ENCODE peak calls at places on chromosomes 13 and 19, in five cellular contexts. One of them, this sample, is unnamed.

GRCh38 chr19:33396701-33397535 is 23.4 kb downstream of the CEBPG start:
- DNase-seq in mesenchymal stem cell: no peak
- DNase-seq in H1: no peak
- DNase-seq in neuronal stem cell: peak; percentile 15
- DNase-seq in H9: no peak
- DNase-seq in this sample: no peak

GRCh38 chr13:38606697-38607096 is 80.2 kb upstream of the FREM2 start:
- DNase-seq in mesenchymal stem cell: no peak
- DNase-seq in neuronal stem cell: no peak
- DNase-seq in H1: no peak
- DNase-seq in H9: no peak
- DNase-seq in this sample: no peak

GRCh38 chr13:80658705-80659104 is 317.8 kb upstream of the SPRY2 start:
- DNase-seq in mesenchymal stem cell: no peak
- DNase-seq in H9: no peak
- DNase-seq in neuronal stem cell: no peak
- DNase-seq in H1: no peak
- DNase-seq in this sample: no peak

GRCh38 chr19:35596366-35596999 is 10.5 kb downstream of the PMIS2 start:
- DNase-seq in mesenchymal stem cell: peak; percentile 14
- DNase-seq in H9: no peak
- DNase-seq in neuronal stem cell: no peak
- DNase-seq in H1: no peak
- DNase-seq in this sample: no peak

GRCh38 chr13:112802808-112803207 is 113.0 kb downstream of the ATP11A start:
- DNase-seq in mesenchymal stem cell: no peak
- DNase-seq in H1: no peak
- DNase-seq in neuronal stem cell: no peak
- DNase-seq in H9: no peak
- DNase-seq in this sample: no peak

GRCh38 chr13:90591927-90592268 is 755.6 kb upstream of the MIR17HG start:
- DNase-seq in H9: peak; percentile 41
- DNase-seq in H1: no peak
- DNase-seq in neuronal stem cell: no peak
- DNase-seq in mesenchymal stem cell: no peak
- DNase-seq in this sample: no peak

GRCh38 chr13:83378901-83379300 is 503.4 kb downstream of the SLITRK1 start:
- DNase-seq in H9: no peak
- DNase-seq in mesenchymal stem cell: no peak
- DNase-seq in H1: no peak
- DNase-seq in neuronal stem cell: no peak
- DNase-seq in this sample: no peak

GRCh38 chr19:14563989-14564650 is 7.7 kb downstream of the NDUFB7 start:
- DNase-seq in mesenchymal stem cell: no peak
- DNase-seq in H9: peak; percentile 98
- DNase-seq in H1: peak; percentile 89
- DNase-seq in neuronal stem cell: no peak
- DNase-seq in this sample: no peak

GRCh38 chr19:43755256-43755801 is 567 bp upstream of the SMG9 start:
- DNase-seq in neuronal stem cell: peak; percentile 58
- DNase-seq in H1: peak; percentile 78
- DNase-seq in mesenchymal stem cell: peak; percentile 73
- DNase-seq in H9: peak; percentile 57
- DNase-seq in this sample: peak; percentile 91

GRCh38 chr13:38657191-38657590 is 29.7 kb upstream of the FREM2 start:
- DNase-seq in neuronal stem cell: no peak
- DNase-seq in H1: no peak
- DNase-seq in H9: no peak
- DNase-seq in mesenchymal stem cell: peak; percentile 38
- DNase-seq in this sample: no peak

DNA sequence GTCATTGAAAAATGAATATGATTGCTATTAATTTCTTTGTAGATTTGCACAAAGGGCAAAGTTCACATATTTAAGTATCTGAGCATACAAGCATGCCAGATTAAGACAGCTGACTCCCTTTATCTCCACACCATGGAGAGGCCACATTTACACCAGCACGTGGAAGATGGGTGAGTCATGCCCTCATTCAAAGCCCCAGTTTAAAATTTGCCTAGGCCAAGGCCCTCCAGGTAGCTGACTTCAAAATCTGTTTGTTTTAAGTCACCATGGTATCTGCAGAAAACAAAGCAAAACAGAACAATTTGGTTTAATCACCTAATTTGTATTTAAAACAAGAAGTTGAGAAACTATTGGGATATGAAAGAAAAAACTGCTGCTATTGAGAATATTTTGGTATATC is 109.2 kb downstream of the ESD start:
- DNase-seq in H1: no peak
- DNase-seq in mesenchymal stem cell: peak; percentile 48
- DNase-seq in neuronal stem cell: no peak
- DNase-seq in H9: peak; percentile 75
- DNase-seq in this sample: peak; percentile 65
- H3K9ac ChIP-seq in H1: no peak overlapping the region
- H3K9ac ChIP-seq in mesenchymal stem cell: no peak overlapping the region
- H3K9ac ChIP-seq in neuronal stem cell: no peak overlapping the region
- H3K9ac ChIP-seq in H9: no peak overlapping the region
- H3K9ac ChIP-seq in this sample: no peak overlapping the region

DNA sequence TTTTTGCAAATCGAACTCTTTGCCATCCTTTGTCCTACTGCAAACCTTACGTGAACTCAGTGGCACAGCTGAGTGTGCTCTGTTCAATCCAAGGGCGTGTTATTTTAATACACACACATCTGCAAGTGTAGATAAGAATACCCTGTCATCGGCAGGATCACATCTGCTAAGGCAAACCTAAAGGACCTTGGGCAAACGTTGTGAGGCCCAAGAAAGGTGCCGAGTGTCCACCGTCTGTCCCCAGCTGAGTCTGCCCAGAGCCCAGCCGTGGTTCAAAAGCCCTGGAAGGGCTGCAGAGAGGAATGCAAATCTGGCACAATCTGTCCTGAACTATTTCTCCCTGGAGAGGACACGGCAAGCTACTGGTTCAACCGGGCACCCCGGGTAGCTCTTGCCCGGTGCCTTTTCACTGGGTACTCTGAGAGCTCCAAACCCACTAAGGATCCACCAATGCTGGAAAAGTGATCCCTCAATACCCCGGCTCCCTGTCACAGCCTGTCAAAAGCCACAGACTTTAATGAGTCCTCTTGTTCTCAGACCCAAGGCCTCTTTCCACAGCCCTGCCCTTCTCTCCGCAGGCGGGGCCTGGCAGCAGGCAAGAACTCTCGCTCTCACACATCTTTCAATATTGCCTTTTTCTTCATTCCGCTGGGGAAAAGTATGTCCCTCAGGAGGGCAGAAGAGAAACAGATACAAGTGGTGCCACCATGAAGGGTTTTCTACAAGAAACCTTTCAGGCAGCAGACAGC is 17.0 kb downstream of the SLC7A1 start:
- DNase-seq in neuronal stem cell: no peak
- DNase-seq in mesenchymal stem cell: no peak
- DNase-seq in H9: no peak
- DNase-seq in H1: no peak
- DNase-seq in this sample: no peak
- H2BK12ac ChIP-seq in neuronal stem cell: no peak overlapping the region
- H2BK12ac ChIP-seq in mesenchymal stem cell: no peak overlapping the region
- H2BK12ac ChIP-seq in H9: no peak overlapping the region
- H2BK12ac ChIP-seq in H1: no peak overlapping the region
- H2BK12ac ChIP-seq in this sample: no peak overlapping the region

GRCh38 chr13:75637101-75637774 is 1.1 kb downstream of the LMO7 start:
- DNase-seq in H9: no peak
- DNase-seq in neuronal stem cell: no peak
- DNase-seq in mesenchymal stem cell: peak; percentile 44
- DNase-seq in H1: no peak
- DNase-seq in this sample: no peak
- H3K9ac ChIP-seq in H9: peak overlapping the region; percentile 2
- H3K9ac ChIP-seq in neuronal stem cell: no peak overlapping the region
- H3K9ac ChIP-seq in mesenchymal stem cell: peak overlapping the region; percentile 92
- H3K9ac ChIP-seq in H1: peak overlapping the region; percentile 11
- H3K9ac ChIP-seq in this sample: peak overlapping the region; percentile 62

GRCh38 chr19:40348125-40348913 is at the start of the genes C19orf47 and PLD3:
- DNase-seq in neuronal stem cell: peak; percentile 97
- DNase-seq in mesenchymal stem cell: peak; percentile 99
- DNase-seq in H9: peak; percentile 100
- DNase-seq in H1: peak; percentile 96
- DNase-seq in this sample: peak; percentile 100
- H2BK12ac ChIP-seq in neuronal stem cell: no peak within 1 kb of the TSS
- H2BK12ac ChIP-seq in mesenchymal stem cell: peak within 1 kb of the TSS; percentile 83
- H2BK12ac ChIP-seq in H9: no peak within 1 kb of the TSS
- H2BK12ac ChIP-seq in H1: peak within 1 kb of the TSS; percentile 84
- H2BK12ac ChIP-seq in this sample: no peak within 1 kb of the TSS

DNA sequence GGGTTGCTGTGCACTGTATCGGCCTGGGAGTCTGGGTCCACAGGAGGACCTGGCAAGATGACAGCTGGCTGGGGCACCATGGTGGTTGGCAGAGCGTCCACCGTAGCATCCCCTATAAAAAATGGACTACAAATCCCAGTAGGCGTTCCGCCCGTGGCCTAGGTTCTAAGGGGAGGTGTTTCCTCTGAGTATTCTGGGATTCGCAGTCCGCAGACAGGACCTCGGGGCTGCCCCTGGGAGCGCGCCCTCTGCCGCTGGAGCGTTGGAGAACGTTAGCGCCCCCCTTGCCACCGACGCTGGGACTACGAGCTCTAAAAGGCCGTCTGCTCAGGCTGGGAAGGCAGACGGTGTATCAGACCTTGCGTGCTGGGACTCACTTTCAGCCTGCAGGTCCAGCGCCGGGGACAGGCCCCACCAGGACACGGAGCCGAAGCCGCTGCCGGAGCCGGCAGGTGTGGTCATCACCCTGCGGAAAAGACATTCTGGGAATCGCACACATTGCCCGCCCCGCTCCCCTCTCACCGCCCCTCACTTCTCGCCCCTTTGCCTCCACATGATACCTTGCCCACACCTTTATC is 372 bp downstream of the DNAAF3 start:
- DNase-seq in H1: peak; percentile 91
- DNase-seq in mesenchymal stem cell: peak; percentile 87
- DNase-seq in neuronal stem cell: peak; percentile 81
- DNase-seq in H9: peak; percentile 93
- DNase-seq in this sample: peak; percentile 84
- H3K9ac ChIP-seq in H1: no peak overlapping the region
- H3K9ac ChIP-seq in mesenchymal stem cell: peak overlapping the region; percentile 41
- H3K9ac ChIP-seq in neuronal stem cell: peak overlapping the region; percentile 45
- H3K9ac ChIP-seq in H9: no peak overlapping the region
- H3K9ac ChIP-seq in this sample: no peak overlapping the region

DNA sequence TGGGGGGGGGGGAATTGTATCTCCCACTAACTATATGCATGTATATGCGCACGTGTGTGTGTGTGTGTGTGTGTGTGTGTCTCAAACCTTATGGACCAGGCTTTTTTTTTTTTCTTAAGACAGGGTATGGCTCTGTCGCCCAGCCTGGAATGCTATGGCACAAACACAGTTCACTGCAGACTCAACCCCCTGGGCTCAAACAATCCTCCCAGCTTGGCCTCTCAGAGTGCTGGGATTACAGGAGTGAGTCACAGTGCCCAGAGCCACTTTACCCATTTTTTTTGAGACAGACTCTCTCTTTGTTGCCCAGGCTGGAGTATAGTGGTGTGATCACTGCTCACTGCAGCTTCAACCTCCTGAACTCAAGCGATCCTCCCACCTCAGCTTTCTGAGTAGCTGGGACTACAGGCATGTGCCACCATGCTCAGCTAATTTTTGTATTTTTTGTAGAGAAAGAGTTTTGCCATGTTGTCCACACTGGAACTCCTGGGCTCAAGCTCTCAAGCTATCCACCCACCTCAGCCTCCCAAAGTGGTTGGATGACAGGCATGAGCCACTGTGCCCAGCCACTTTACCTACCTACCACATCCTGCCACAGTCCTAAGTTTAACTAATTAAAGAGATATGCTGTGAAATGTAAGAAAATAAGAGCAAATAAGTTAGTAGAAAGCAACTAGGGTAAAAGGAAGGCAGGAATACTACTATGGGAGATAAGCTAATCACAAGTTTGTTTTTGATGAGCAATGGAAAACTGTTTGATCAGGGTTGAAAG is 2.4 kb downstream of the ZMYM5 start:
- DNase-seq in H9: no peak
- DNase-seq in mesenchymal stem cell: peak; percentile 87
- DNase-seq in H1: no peak
- DNase-seq in neuronal stem cell: peak; percentile 15
- DNase-seq in this sample: peak; percentile 28
- H2BK12ac ChIP-seq in H9: no peak overlapping the region
- H2BK12ac ChIP-seq in mesenchymal stem cell: no peak overlapping the region
- H2BK12ac ChIP-seq in H1: no peak overlapping the region
- H2BK12ac ChIP-seq in neuronal stem cell: no peak overlapping the region
- H2BK12ac ChIP-seq in this sample: no peak overlapping the region